ENCODE peak calls at places on chromosomes 6 and 20, in four cellular contexts. T is GM23338, C is WERI-Rb-1, L is AG04449. F is an unnamed sample.

GRCh38 chr20:47960769-47961525 is 175.7 kb upstream of the SULF2 start:
- DNase-seq in T (no peak), C (no peak), L (no peak), F (no peak)

GRCh38 chr6:88008821-88009220 is 38.8 kb upstream of the SPACA1 start:
- DNase-seq in T (no peak), C (no peak), L (no peak), F (no peak)

GRCh38 chr6:129370268-129370916 is 339.6 kb downstream of the ARHGAP18 start:
- DNase-seq in T (peak), C (peak), L (no peak), F (peak)

GRCh38 chr6:73519943-73520687 is 717 bp downstream of the EEF1A1 start:
- DNase-seq in T (peak), C (peak), L (no peak), F (peak)

GRCh38 chr6:71558974-71559373 is 270.4 kb downstream of the OGFRL1 start:
- DNase-seq in T (no peak), C (no peak), L (no peak), F (no peak)

GRCh38 chr20:61837200-61837599 is 228.5 kb downstream of the TAF4 start:
- DNase-seq in T (no peak), C (no peak), L (no peak), F (no peak)

GRCh38 chr6:127441881-127442280 is 17.3 kb downstream of the KIAA0408 start:
- DNase-seq in T (no peak), C (no peak), L (no peak), F (no peak)

GRCh38 chr6:98945311-98946005 is 2.3 kb downstream of the FBXL4 start:
- DNase-seq in T (no peak), C (no peak), L (no peak), F (no peak)

GRCh38 chr20:44606725-44607441 is 24.5 kb downstream of the PKIG start:
- DNase-seq in T (no peak), C (no peak), L (no peak), F (no peak)

GRCh38 chr6:24257282-24257681 is 100.6 kb downstream of the DCDC2 start:
- DNase-seq in T (peak), C (peak), L (no peak), F (no peak)

GRCh38 chr20:44582321-44583025 is at the start of gene PKIG:
- DNase-seq in T (no peak), C (no peak), L (peak), F (peak)

GRCh38 chr20:60254901-60255411 is 296.7 kb downstream of the CDH26 start:
- DNase-seq in T (no peak), C (no peak), L (no peak), F (peak)

GRCh38 chr6:42781811-42782688 is at the start of gene BICRAL:
- DNase-seq in T (peak), C (peak), L (no peak), F (peak)

GRCh38 chr6:91590191-91590590 is 1003.3 kb upstream of the MAP3K7 start:
- DNase-seq in T (peak), C (no peak), L (no peak), F (no peak)

GRCh38 chr6:163346529-163346961 is 68.0 kb upstream of the QKI start:
- DNase-seq in T (no peak), C (no peak), L (no peak), F (no peak)

GRCh38 chr6:43376551-43376981 is 7.1 kb upstream of the ZNF318 start:
- DNase-seq in T (no peak), C (no peak), L (no peak), F (no peak)

GRCh38 chr6:130675072-130675471 is 152.1 kb upstream of the SMLR1 start:
- DNase-seq in T (no peak), C (no peak), L (no peak), F (no peak)

GRCh38 chr6:67888886-67889681 is 746.0 kb upstream of the ADGRB3 start:
- DNase-seq in T (no peak), C (no peak), L (no peak), F (no peak)

GRCh38 chr6:45956176-45956575 is 59.5 kb downstream of the CLIC5 start:
- DNase-seq in T (no peak), C (no peak), L (no peak), F (no peak)

GRCh38 chr20:18279231-18279630 is 9.1 kb upstream of the ZNF133 start:
- DNase-seq in T (no peak), C (no peak), L (no peak), F (peak)

GRCh38 chr6:27592481-27593199 is 119.7 kb upstream of the ZNF184 start:
- DNase-seq in T (peak), C (peak), L (peak), F (no peak)

GRCh38 chr6:24658573-24659511 is 7.9 kb downstream of the TDP2 start:
- DNase-seq in T (peak), C (no peak), L (peak), F (peak)

GRCh38 chr20:49505518-49505917 is 23.1 kb upstream of the KCNB1 start:
- DNase-seq in T (peak), C (peak), L (no peak), F (no peak)

GRCh38 chr6:21914121-21914973 is 320.8 kb downstream of the SOX4 start:
- DNase-seq in T (no peak), C (no peak), L (no peak), F (no peak)

GRCh38 chr6:83597511-83597910 is 85.2 kb downstream of the PRSS35 start:
- DNase-seq in T (no peak), C (no peak), L (no peak), F (no peak)

GRCh38 chr6:128410584-128410983 is 109.8 kb downstream of the PTPRK start:
- DNase-seq in T (no peak), C (no peak), L (no peak), F (no peak)

GRCh38 chr6:38078671-38079070 is 259.1 kb downstream of the ZFAND3 start:
- DNase-seq in T (no peak), C (no peak), L (no peak), F (no peak)

GRCh38 chr6:69162811-69163210 is 527.7 kb downstream of the ADGRB3 start:
- DNase-seq in T (no peak), C (no peak), L (no peak), F (no peak)

GRCh38 chr20:40970218-40970617 is 58.4 kb upstream of the TOP1 start:
- DNase-seq in T (peak), C (no peak), L (no peak), F (no peak)

GRCh38 chr20:50654899-50655298 is 36.4 kb downstream of the RIPOR3 start:
- DNase-seq in T (no peak), C (no peak), L (no peak), F (peak)

GRCh38 chr6:134097114-134097707 is 44.8 kb upstream of the SLC2A12 start:
- DNase-seq in T (peak), C (peak), L (no peak), F (peak)

GRCh38 chr6:170269151-170269872 is 21.6 kb downstream of the DLL1 start:
- DNase-seq in T (no peak), C (no peak), L (no peak), F (no peak)

GRCh38 chr6:139539852-139540251 is 165.4 kb upstream of the CITED2 start:
- DNase-seq in T (peak), C (no peak), L (no peak), F (peak)

GRCh38 chr20:25539742-25540201 is 45.6 kb downstream of the NINL start:
- DNase-seq in T (no peak), C (no peak), L (no peak), F (no peak)

GRCh38 chr6:157273756-157274088 is 49.6 kb downstream of the TMEM242 start:
- DNase-seq in T (peak), C (peak), L (no peak), F (no peak)
- H3K4me3 ChIP-seq in T (peak), C (peak), L (no peak), F (no peak)

DNA sequence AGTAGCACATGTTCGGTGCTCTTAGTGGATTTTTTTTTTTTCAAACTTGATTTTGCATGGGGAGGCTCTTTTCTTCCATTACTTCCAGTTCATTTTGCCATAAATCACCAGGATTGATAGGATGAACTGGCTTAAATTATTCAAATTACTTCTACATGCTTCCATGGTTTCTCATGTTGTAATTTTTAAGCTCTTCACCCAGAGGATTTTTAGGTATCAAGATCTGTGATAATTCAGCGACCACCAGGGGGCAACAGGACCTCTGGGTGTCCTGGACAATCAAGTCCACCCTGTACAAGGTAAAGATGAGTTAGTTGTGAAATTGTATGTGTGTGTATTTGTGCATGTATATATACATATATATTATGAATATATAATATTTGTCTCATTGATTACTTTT is 4.2 kb upstream of the EPHA7 start:
- DNase-seq in T (peak), C (peak), L (no peak), F (no peak)
- TF ChIP-seq CTCF in T (peak), C (peak), L (peak), F (peak)

DNA sequence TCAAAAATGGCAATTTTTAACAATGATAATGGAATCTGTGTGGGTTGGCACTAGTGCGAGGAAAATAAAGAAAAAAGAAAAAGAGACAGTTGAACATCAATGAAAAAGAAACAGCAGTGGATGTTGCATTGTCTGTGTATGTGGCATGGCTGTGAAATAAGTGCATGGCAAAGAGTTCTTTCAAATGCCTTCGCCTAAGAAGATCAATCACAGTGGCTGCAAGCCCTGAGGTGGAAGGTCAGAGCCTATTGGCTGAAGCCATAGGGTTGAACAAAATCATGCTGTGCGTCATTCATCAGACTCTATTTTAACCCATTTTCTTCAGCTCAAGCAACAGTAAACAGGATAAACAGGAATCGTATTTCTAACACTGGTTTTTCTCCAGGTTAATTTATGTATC is 955.7 kb upstream of the EYS start:
- DNase-seq in T (peak), C (no peak), L (no peak), F (no peak)
- H3K4me3 ChIP-seq in T (no peak), C (no peak), L (no peak), F (no peak)

GRCh38 chr6:33029297-33030184 is 20.1 kb upstream of the HLA-DOA start:
- DNase-seq in T (peak), C (peak), L (no peak), F (no peak)
- TF ChIP-seq CTCF in T (no peak), C (no peak), L (no peak), F (no peak)